ENCODE peak calls at places on chromosomes 12 and 14, in six cellular contexts. One of them, this sample, is unnamed.

GRCh38 chr12:15278816-15279658 is 43.3 kb upstream of the PTPRO start:
- DNase-seq in mammary epithelial cell: peak; percentile 87
- DNase-seq in body of pancreas: peak; percentile 52
- DNase-seq in psoas muscle: peak; percentile 92
- DNase-seq in neural progenitor cell: no peak
- DNase-seq in transverse colon: peak; percentile 46
- DNase-seq in this sample: no peak

GRCh38 chr14:31843361-31844091 is 233.6 kb upstream of the ARHGAP5 start:
- DNase-seq in neural progenitor cell: no peak
- DNase-seq in body of pancreas: no peak
- DNase-seq in mammary epithelial cell: peak; percentile 17
- DNase-seq in transverse colon: peak; percentile 34
- DNase-seq in psoas muscle: no peak
- DNase-seq in this sample: no peak

GRCh38 chr12:124401563-124402180 is 106.8 kb downstream of the RFLNA start:
- DNase-seq in mammary epithelial cell: no peak
- DNase-seq in psoas muscle: no peak
- DNase-seq in transverse colon: no peak
- DNase-seq in neural progenitor cell: peak; percentile 34
- DNase-seq in body of pancreas: no peak
- DNase-seq in this sample: no peak

GRCh38 chr12:122834921-122835692 is at the start of gene HIP1R:
- DNase-seq in transverse colon: peak; percentile 71
- DNase-seq in neural progenitor cell: peak; percentile 82
- DNase-seq in body of pancreas: peak; percentile 62
- DNase-seq in psoas muscle: no peak
- DNase-seq in mammary epithelial cell: no peak
- DNase-seq in this sample: peak; percentile 57

GRCh38 chr12:1819050-1819449 is 1.3 kb upstream of the LRTM2 start:
- DNase-seq in psoas muscle: no peak
- DNase-seq in neural progenitor cell: no peak
- DNase-seq in body of pancreas: no peak
- DNase-seq in transverse colon: no peak
- DNase-seq in mammary epithelial cell: no peak
- DNase-seq in this sample: no peak

GRCh38 chr14:28831126-28831525 is 64.5 kb downstream of the FOXG1 start:
- DNase-seq in mammary epithelial cell: no peak
- DNase-seq in psoas muscle: no peak
- DNase-seq in transverse colon: no peak
- DNase-seq in body of pancreas: no peak
- DNase-seq in neural progenitor cell: no peak
- DNase-seq in this sample: no peak

GRCh38 chr12:88764781-88765470 is 184.7 kb upstream of the KITLG start:
- DNase-seq in mammary epithelial cell: no peak
- DNase-seq in body of pancreas: no peak
- DNase-seq in neural progenitor cell: no peak
- DNase-seq in psoas muscle: no peak
- DNase-seq in transverse colon: no peak
- DNase-seq in this sample: no peak

GRCh38 chr12:54292931-54293241 is 7.9 kb downstream of the NFE2 start:
- DNase-seq in transverse colon: no peak
- DNase-seq in body of pancreas: no peak
- DNase-seq in mammary epithelial cell: no peak
- DNase-seq in psoas muscle: no peak
- DNase-seq in neural progenitor cell: no peak
- DNase-seq in this sample: no peak

GRCh38 chr14:73457050-73457934 is 1.1 kb downstream of the NUMB start:
- DNase-seq in psoas muscle: peak; percentile 60
- DNase-seq in transverse colon: no peak
- DNase-seq in mammary epithelial cell: peak; percentile 78
- DNase-seq in neural progenitor cell: peak; percentile 55
- DNase-seq in body of pancreas: no peak
- DNase-seq in this sample: no peak

GRCh38 chr12:30614031-30614430 is 81.6 kb downstream of the IPO8 start:
- DNase-seq in mammary epithelial cell: peak; percentile 3
- DNase-seq in psoas muscle: no peak
- DNase-seq in neural progenitor cell: no peak
- DNase-seq in body of pancreas: no peak
- DNase-seq in transverse colon: no peak
- DNase-seq in this sample: no peak

GRCh38 chr12:95312656-95313055 is 95.0 kb downstream of the VEZT start:
- DNase-seq in neural progenitor cell: no peak
- DNase-seq in body of pancreas: no peak
- DNase-seq in psoas muscle: no peak
- DNase-seq in mammary epithelial cell: no peak
- DNase-seq in transverse colon: no peak
- DNase-seq in this sample: no peak

GRCh38 chr12:39441963-39442894 is 691 bp downstream of the KIF21A start:
- DNase-seq in psoas muscle: peak; percentile 65
- DNase-seq in neural progenitor cell: peak; percentile 63
- DNase-seq in mammary epithelial cell: peak; percentile 57
- DNase-seq in body of pancreas: no peak
- DNase-seq in transverse colon: no peak
- DNase-seq in this sample: no peak

GRCh38 chr14:100665518-100666032 is 61.1 kb upstream of the DLK1 start:
- DNase-seq in mammary epithelial cell: peak; percentile 17
- DNase-seq in neural progenitor cell: no peak
- DNase-seq in transverse colon: peak; percentile 75
- DNase-seq in body of pancreas: peak; percentile 56
- DNase-seq in psoas muscle: peak; percentile 72
- DNase-seq in this sample: no peak

GRCh38 chr14:52106853-52107252 is 38.0 kb upstream of the NID2 start:
- DNase-seq in psoas muscle: no peak
- DNase-seq in mammary epithelial cell: no peak
- DNase-seq in neural progenitor cell: no peak
- DNase-seq in transverse colon: no peak
- DNase-seq in body of pancreas: no peak
- DNase-seq in this sample: no peak

GRCh38 chr12:75704664-75705063 is 193.3 kb upstream of the KRR1 start:
- DNase-seq in mammary epithelial cell: no peak
- DNase-seq in transverse colon: no peak
- DNase-seq in psoas muscle: no peak
- DNase-seq in neural progenitor cell: no peak
- DNase-seq in body of pancreas: no peak
- DNase-seq in this sample: no peak

GRCh38 chr12:95574799-95575452 is 23.6 kb upstream of the USP44 start:
- DNase-seq in body of pancreas: no peak
- DNase-seq in neural progenitor cell: peak; percentile 49
- DNase-seq in mammary epithelial cell: peak; percentile 34
- DNase-seq in psoas muscle: no peak
- DNase-seq in transverse colon: no peak
- DNase-seq in this sample: no peak

GRCh38 chr14:34075095-34075744 is 124.3 kb upstream of the EGLN3 start:
- DNase-seq in body of pancreas: no peak
- DNase-seq in transverse colon: no peak
- DNase-seq in mammary epithelial cell: no peak
- DNase-seq in psoas muscle: no peak
- DNase-seq in neural progenitor cell: no peak
- DNase-seq in this sample: no peak

GRCh38 chr14:98974113-98974512 is 297.9 kb downstream of the BCL11B start:
- DNase-seq in mammary epithelial cell: no peak
- DNase-seq in body of pancreas: no peak
- DNase-seq in transverse colon: no peak
- DNase-seq in psoas muscle: no peak
- DNase-seq in neural progenitor cell: no peak
- DNase-seq in this sample: no peak

GRCh38 chr12:33529810-33530209 is 90.2 kb upstream of the SYT10 start:
- DNase-seq in psoas muscle: no peak
- DNase-seq in mammary epithelial cell: no peak
- DNase-seq in neural progenitor cell: no peak
- DNase-seq in transverse colon: no peak
- DNase-seq in body of pancreas: no peak
- DNase-seq in this sample: no peak

GRCh38 chr14:59374048-59374447 is 91.1 kb downstream of the GPR135 start:
- DNase-seq in transverse colon: no peak
- DNase-seq in mammary epithelial cell: no peak
- DNase-seq in body of pancreas: no peak
- DNase-seq in neural progenitor cell: no peak
- DNase-seq in psoas muscle: no peak
- DNase-seq in this sample: no peak

GRCh38 chr14:26281280-26281998 is 316.4 kb downstream of the NOVA1 start:
- DNase-seq in body of pancreas: no peak
- DNase-seq in transverse colon: no peak
- DNase-seq in neural progenitor cell: no peak
- DNase-seq in psoas muscle: no peak
- DNase-seq in mammary epithelial cell: peak; percentile 3
- DNase-seq in this sample: no peak

GRCh38 chr14:32469388-32470160 is 140.5 kb downstream of the AKAP6 start:
- DNase-seq in body of pancreas: no peak
- DNase-seq in neural progenitor cell: peak; percentile 49
- DNase-seq in mammary epithelial cell: peak; percentile 39
- DNase-seq in transverse colon: no peak
- DNase-seq in psoas muscle: no peak
- DNase-seq in this sample: no peak

GRCh38 chr14:23380197-23381016 is 3.6 kb downstream of the CMTM5 start:
- DNase-seq in transverse colon: no peak
- DNase-seq in psoas muscle: no peak
- DNase-seq in mammary epithelial cell: no peak
- DNase-seq in body of pancreas: no peak
- DNase-seq in neural progenitor cell: no peak
- DNase-seq in this sample: no peak

GRCh38 chr14:75182820-75183219 is 6.4 kb upstream of the TMED10 start:
- DNase-seq in neural progenitor cell: no peak
- DNase-seq in mammary epithelial cell: peak; percentile 35
- DNase-seq in psoas muscle: no peak
- DNase-seq in transverse colon: no peak
- DNase-seq in body of pancreas: no peak
- DNase-seq in this sample: no peak

GRCh38 chr12:108825205-108825950 is 32.0 kb downstream of the SSH1 start:
- DNase-seq in body of pancreas: no peak
- DNase-seq in mammary epithelial cell: no peak
- DNase-seq in psoas muscle: no peak
- DNase-seq in neural progenitor cell: no peak
- DNase-seq in transverse colon: no peak
- DNase-seq in this sample: no peak

GRCh38 chr12:92757599-92758121 is 54.9 kb downstream of the PLEKHG7 start:
- DNase-seq in transverse colon: no peak
- DNase-seq in mammary epithelial cell: no peak
- DNase-seq in psoas muscle: no peak
- DNase-seq in neural progenitor cell: no peak
- DNase-seq in body of pancreas: no peak
- DNase-seq in this sample: no peak

GRCh38 chr12:5509557-5509956 is 77.6 kb downstream of the NTF3 start:
- DNase-seq in psoas muscle: no peak
- DNase-seq in mammary epithelial cell: no peak
- DNase-seq in neural progenitor cell: no peak
- DNase-seq in transverse colon: no peak
- DNase-seq in body of pancreas: no peak
- DNase-seq in this sample: no peak

GRCh38 chr14:55604900-55605418 is 25.0 kb downstream of the KTN1 start:
- DNase-seq in psoas muscle: no peak
- DNase-seq in body of pancreas: no peak
- DNase-seq in neural progenitor cell: no peak
- DNase-seq in mammary epithelial cell: no peak
- DNase-seq in transverse colon: no peak
- DNase-seq in this sample: no peak

GRCh38 chr12:68119724-68120211 is 39.8 kb downstream of the IFNG start:
- DNase-seq in psoas muscle: no peak
- DNase-seq in neural progenitor cell: no peak
- DNase-seq in transverse colon: no peak
- DNase-seq in body of pancreas: no peak
- DNase-seq in mammary epithelial cell: peak; percentile 52
- DNase-seq in this sample: peak; percentile 8

GRCh38 chr12:93497456-93497855 is 30.1 kb downstream of the MRPL42 start:
- DNase-seq in body of pancreas: no peak
- DNase-seq in psoas muscle: no peak
- DNase-seq in transverse colon: no peak
- DNase-seq in mammary epithelial cell: no peak
- DNase-seq in neural progenitor cell: no peak
- DNase-seq in this sample: no peak

GRCh38 chr12:52041695-52042123 is 9.5 kb upstream of the NR4A1 start:
- DNase-seq in mammary epithelial cell: peak; percentile 16
- DNase-seq in neural progenitor cell: peak; percentile 66
- DNase-seq in body of pancreas: no peak
- DNase-seq in psoas muscle: no peak
- DNase-seq in transverse colon: no peak
- DNase-seq in this sample: no peak

GRCh38 chr14:21978184-21978998 is 304.8 kb upstream of the OR4E1 start:
- DNase-seq in transverse colon: peak; percentile 25
- DNase-seq in psoas muscle: no peak
- DNase-seq in mammary epithelial cell: peak; percentile 16
- DNase-seq in body of pancreas: peak; percentile 26
- DNase-seq in neural progenitor cell: peak; percentile 75
- DNase-seq in this sample: peak; percentile 46

GRCh38 chr12:83462419-83462818 is 775.7 kb downstream of the TMTC2 start:
- DNase-seq in psoas muscle: no peak
- DNase-seq in neural progenitor cell: peak; percentile 13
- DNase-seq in mammary epithelial cell: no peak
- DNase-seq in transverse colon: no peak
- DNase-seq in body of pancreas: no peak
- DNase-seq in this sample: no peak

GRCh38 chr14:83071888-83072501 is 1538.3 kb upstream of the SEL1L start:
- DNase-seq in mammary epithelial cell: peak; percentile 8
- DNase-seq in body of pancreas: no peak
- DNase-seq in transverse colon: no peak
- DNase-seq in neural progenitor cell: peak; percentile 45
- DNase-seq in psoas muscle: no peak
- DNase-seq in this sample: no peak
- TF ChIP-seq CTCF in mammary epithelial cell: peak; percentile 8
- TF ChIP-seq CTCF in body of pancreas: peak; percentile 43
- TF ChIP-seq CTCF in transverse colon: peak; percentile 29
- TF ChIP-seq CTCF in neural progenitor cell: peak; percentile 67
- TF ChIP-seq CTCF in psoas muscle: no peak
- TF ChIP-seq CTCF in this sample: no peak

DNA sequence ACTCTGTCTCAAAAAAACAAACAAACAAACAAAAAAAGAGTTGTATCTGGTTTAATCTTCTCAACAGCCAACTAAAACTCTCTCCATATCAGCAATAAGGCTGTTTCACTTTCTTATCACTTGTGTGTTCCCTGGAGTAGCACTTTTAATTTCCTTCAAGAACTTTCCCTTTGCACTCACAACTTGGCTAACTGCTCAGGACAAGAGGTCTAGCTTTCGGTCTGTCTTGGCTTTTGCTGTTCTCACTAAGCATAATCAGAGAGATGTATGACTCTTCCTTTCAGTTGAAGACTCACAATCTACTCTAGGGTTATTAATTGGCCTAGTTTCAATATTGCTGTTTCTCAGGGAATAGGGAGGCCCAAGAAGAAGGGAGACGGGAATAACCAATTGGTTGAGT is 12.3 kb downstream of the NEMP1 start:
- DNase-seq in transverse colon: no peak
- DNase-seq in neural progenitor cell: no peak
- DNase-seq in mammary epithelial cell: no peak
- DNase-seq in psoas muscle: no peak
- DNase-seq in body of pancreas: no peak
- DNase-seq in this sample: no peak
- H3K27ac ChIP-seq in transverse colon: no peak overlapping the region
- H3K27ac ChIP-seq in neural progenitor cell: no peak overlapping the region
- H3K27ac ChIP-seq in mammary epithelial cell: no peak overlapping the region
- H3K27ac ChIP-seq in psoas muscle: no peak overlapping the region
- H3K27ac ChIP-seq in body of pancreas: no peak overlapping the region
- H3K27ac ChIP-seq in this sample: no peak overlapping the region

GRCh38 chr12:60290532-60290931 is 694.7 kb downstream of the SLC16A7 start:
- DNase-seq in body of pancreas: no peak
- DNase-seq in psoas muscle: no peak
- DNase-seq in mammary epithelial cell: no peak
- DNase-seq in neural progenitor cell: no peak
- DNase-seq in transverse colon: no peak
- DNase-seq in this sample: no peak
- H3K9me3 ChIP-seq in body of pancreas: peaks cover 7% of the 10 kb centered on the region
- H3K9me3 ChIP-seq in psoas muscle: no peaks in the 10 kb centered on the region
- H3K9me3 ChIP-seq in mammary epithelial cell: peaks cover 7% of the 10 kb centered on the region
- H3K9me3 ChIP-seq in neural progenitor cell: no peaks in the 10 kb centered on the region
- H3K9me3 ChIP-seq in transverse colon: peaks cover 3% of the 10 kb centered on the region
- H3K9me3 ChIP-seq in this sample: peaks cover 6% of the 10 kb centered on the region

GRCh38 chr12:106519587-106519986 is 63.2 kb upstream of the RFX4 start:
- DNase-seq in mammary epithelial cell: no peak
- DNase-seq in body of pancreas: no peak
- DNase-seq in transverse colon: no peak
- DNase-seq in psoas muscle: no peak
- DNase-seq in neural progenitor cell: no peak
- DNase-seq in this sample: no peak
- TF ChIP-seq CTCF in mammary epithelial cell: no peak
- TF ChIP-seq CTCF in body of pancreas: no peak
- TF ChIP-seq CTCF in transverse colon: no peak
- TF ChIP-seq CTCF in psoas muscle: no peak
- TF ChIP-seq CTCF in neural progenitor cell: no peak
- TF ChIP-seq CTCF in this sample: no peak

This sample was measured in CD4-positive, alpha-beta T cell.